ENCODE peak calls at places on chromosomes 6 and 20, in five cellular contexts. One of them, this sample, is unnamed.

GRCh38 chr6:36787210-36787609 is 52.0 kb downstream of the CPNE5 start:
- DNase-seq in iPS-NIHi11: no peak
- DNase-seq in activated CD8-positive, alpha-beta memory T cell treated with anti-CD3 and anti-CD28 coated beads for 4 hours: no peak
- DNase-seq in NCI-H524: no peak
- DNase-seq in sciatic nerve: no peak
- DNase-seq in this sample: no peak

GRCh38 chr6:149015877-149016525 is 269.2 kb downstream of the UST start:
- DNase-seq in iPS-NIHi11: no peak
- DNase-seq in activated CD8-positive, alpha-beta memory T cell treated with anti-CD3 and anti-CD28 coated beads for 4 hours: no peak
- DNase-seq in NCI-H524: no peak
- DNase-seq in sciatic nerve: no peak
- DNase-seq in this sample: no peak

GRCh38 chr6:35478259-35478658 is 10.1 kb downstream of the RPL10A start:
- DNase-seq in iPS-NIHi11: no peak
- DNase-seq in activated CD8-positive, alpha-beta memory T cell treated with anti-CD3 and anti-CD28 coated beads for 4 hours: no peak
- DNase-seq in NCI-H524: no peak
- DNase-seq in sciatic nerve: no peak
- DNase-seq in this sample: no peak

GRCh38 chr6:169371344-169372144 is 117.9 kb upstream of the THBS2 start:
- DNase-seq in iPS-NIHi11: peak; percentile 39
- DNase-seq in activated CD8-positive, alpha-beta memory T cell treated with anti-CD3 and anti-CD28 coated beads for 4 hours: no peak
- DNase-seq in NCI-H524: no peak
- DNase-seq in sciatic nerve: no peak
- DNase-seq in this sample: no peak

GRCh38 chr6:111356551-111356950 is 126.5 kb downstream of the REV3L start:
- DNase-seq in iPS-NIHi11: no peak
- DNase-seq in activated CD8-positive, alpha-beta memory T cell treated with anti-CD3 and anti-CD28 coated beads for 4 hours: no peak
- DNase-seq in NCI-H524: no peak
- DNase-seq in sciatic nerve: no peak
- DNase-seq in this sample: no peak

GRCh38 chr6:121436966-121437756 is 1.7 kb downstream of the GJA1 start:
- DNase-seq in iPS-NIHi11: peak; percentile 31
- DNase-seq in activated CD8-positive, alpha-beta memory T cell treated with anti-CD3 and anti-CD28 coated beads for 4 hours: no peak
- DNase-seq in NCI-H524: peak; percentile 38
- DNase-seq in sciatic nerve: peak; percentile 73
- DNase-seq in this sample: no peak

GRCh38 chr6:11971154-11971553 is 41.0 kb upstream of the HIVEP1 start:
- DNase-seq in iPS-NIHi11: no peak
- DNase-seq in activated CD8-positive, alpha-beta memory T cell treated with anti-CD3 and anti-CD28 coated beads for 4 hours: no peak
- DNase-seq in NCI-H524: no peak
- DNase-seq in sciatic nerve: no peak
- DNase-seq in this sample: no peak

GRCh38 chr20:6122873-6123649 is at the start of gene FERMT1:
- DNase-seq in iPS-NIHi11: peak; percentile 75
- DNase-seq in activated CD8-positive, alpha-beta memory T cell treated with anti-CD3 and anti-CD28 coated beads for 4 hours: no peak
- DNase-seq in NCI-H524: peak; percentile 85
- DNase-seq in sciatic nerve: peak; percentile 71
- DNase-seq in this sample: peak; percentile 93

GRCh38 chr6:15758631-15759215 is 95.9 kb upstream of the DTNBP1 start:
- DNase-seq in iPS-NIHi11: no peak
- DNase-seq in activated CD8-positive, alpha-beta memory T cell treated with anti-CD3 and anti-CD28 coated beads for 4 hours: no peak
- DNase-seq in NCI-H524: no peak
- DNase-seq in sciatic nerve: no peak
- DNase-seq in this sample: no peak

GRCh38 chr6:12296255-12296573 is 6.1 kb downstream of the EDN1 start:
- DNase-seq in iPS-NIHi11: no peak
- DNase-seq in activated CD8-positive, alpha-beta memory T cell treated with anti-CD3 and anti-CD28 coated beads for 4 hours: no peak
- DNase-seq in NCI-H524: no peak
- DNase-seq in sciatic nerve: no peak
- DNase-seq in this sample: no peak

This sample was measured in RPMI8226.